ENCODE peak calls at places on chromosomes 13 and 19, in nine cellular contexts. N is CD4-positive, CD25-positive, alpha-beta regulatory T cell; O is LoVo; J is CD8-positive, alpha-beta T cell; Z is thoracic aorta; C is tibial artery; I is Calu3; Y is fibroblast of the conjunctiva; M is ovary. V is an unnamed sample.

GRCh38 chr13:73720216-73720840 is 413.9 kb downstream of the KLF12 start:
- DNase-seq in N (no peak), O (no peak), J (no peak), Z (no peak), C (no peak), I (no peak), Y (no peak), M (no peak), V (no peak)

GRCh38 chr13:19586904-19587634 is 25.7 kb upstream of the TPTE2 start:
- DNase-seq in N (peak), O (no peak), J (peak), Z (no peak), C (no peak), I (no peak), Y (no peak), M (no peak), V (no peak)

GRCh38 chr19:38650180-38650775 is 2.8 kb downstream of the ACTN4 start:
- DNase-seq in N (no peak), O (no peak), J (no peak), Z (no peak), C (no peak), I (no peak), Y (no peak), M (no peak), V (no peak)

GRCh38 chr19:45391871-45392665 is 12.8 kb downstream of the PPP1R13L start:
- DNase-seq in N (no peak), O (no peak), J (no peak), Z (no peak), C (no peak), I (no peak), Y (no peak), M (no peak), V (no peak)

GRCh38 chr13:52010890-52011689 is at the start of gene ATP7B:
- DNase-seq in N (peak), O (peak), J (peak), Z (no peak), C (no peak), I (no peak), Y (no peak), M (no peak), V (no peak)

GRCh38 chr19:54190942-54191670 is at the start of gene TSEN34:
- DNase-seq in N (peak), O (peak), J (peak), Z (no peak), C (peak), I (peak), Y (no peak), M (peak), V (no peak)

GRCh38 chr19:34998777-34999497 is 1.2 kb upstream of the GRAMD1A start:
- DNase-seq in N (no peak), O (no peak), J (no peak), Z (no peak), C (peak), I (no peak), Y (no peak), M (no peak), V (no peak)

GRCh38 chr19:19203012-19203856 is at the start of gene NR2C2AP:
- DNase-seq in N (peak), O (peak), J (peak), Z (peak), C (peak), I (peak), Y (peak), M (peak), V (peak)

GRCh38 chr13:54733639-54734038 is 1705.0 kb downstream of the OLFM4 start:
- DNase-seq in N (no peak), O (no peak), J (no peak), Z (no peak), C (no peak), I (no peak), Y (no peak), M (no peak), V (no peak)

GRCh38 chr13:95956589-95957148 is 96.5 kb downstream of the UGGT2 start:
- DNase-seq in N (no peak), O (peak), J (no peak), Z (no peak), C (no peak), I (no peak), Y (peak), M (no peak), V (no peak)

GRCh38 chr13:23810842-23811241 is 78.4 kb downstream of the MIPEP start:
- DNase-seq in N (no peak), O (no peak), J (no peak), Z (no peak), C (no peak), I (peak), Y (no peak), M (no peak), V (no peak)

GRCh38 chr19:344625-345319 is at the start of gene MIER2:
- DNase-seq in N (peak), O (peak), J (peak), Z (peak), C (peak), I (peak), Y (peak), M (peak), V (no peak)

GRCh38 chr19:7500811-7501450 is 12.1 kb upstream of the PEX11G start:
- DNase-seq in N (no peak), O (peak), J (peak), Z (no peak), C (no peak), I (peak), Y (no peak), M (peak), V (no peak)

GRCh38 chr19:38877781-38878574 is at the start of gene RINL:
- DNase-seq in N (peak), O (no peak), J (peak), Z (no peak), C (no peak), I (peak), Y (no peak), M (no peak), V (no peak)

GRCh38 chr19:38706792-38707511 is 37.3 kb downstream of the CAPN12 start:
- DNase-seq in N (no peak), O (no peak), J (no peak), Z (no peak), C (no peak), I (peak), Y (no peak), M (no peak), V (no peak)

GRCh38 chr13:56902276-56902675 is 238.4 kb upstream of the PRR20A start:
- DNase-seq in N (no peak), O (no peak), J (no peak), Z (no peak), C (no peak), I (no peak), Y (no peak), M (no peak), V (no peak)

GRCh38 chr13:102769679-102770078 is 3.9 kb downstream of the TEX30 start:
- DNase-seq in N (no peak), O (no peak), J (no peak), Z (no peak), C (no peak), I (no peak), Y (peak), M (no peak), V (no peak)

GRCh38 chr13:28819046-28819747 is 942 bp upstream of the MTUS2 start:
- DNase-seq in N (no peak), O (no peak), J (no peak), Z (no peak), C (no peak), I (peak), Y (no peak), M (no peak), V (no peak)

GRCh38 chr13:95497307-95497943 is 55.1 kb upstream of the CLDN10 start:
- DNase-seq in N (no peak), O (no peak), J (no peak), Z (no peak), C (no peak), I (no peak), Y (no peak), M (no peak), V (no peak)

GRCh38 chr19:30001794-30002193 is 59.8 kb downstream of the URI1 start:
- DNase-seq in N (no peak), O (no peak), J (no peak), Z (no peak), C (no peak), I (no peak), Y (no peak), M (no peak), V (no peak)

GRCh38 chr19:48900477-48901452 is 653 bp downstream of the NUCB1 start:
- DNase-seq in N (no peak), O (no peak), J (peak), Z (no peak), C (no peak), I (no peak), Y (no peak), M (no peak), V (no peak)